ENCODE peak calls at places on chromosome 7, in four cellular contexts. E is uterus, O is endodermal cell, S is lower lobe of right lung. T is an unnamed sample.

GRCh38 chr7:138842111-138842510 is 44.1 kb upstream of the ATP6V0A4 start:
- DNase-seq in E (no peak), O (peak; percentile 81), S (no peak), T (no peak)

GRCh38 chr7:102044984-102045673 is 227.7 kb downstream of the CUX1 start:
- DNase-seq in E (peak; percentile 64), O (no peak), S (peak; percentile 66), T (peak; percentile 48)

GRCh38 chr7:159019111-159019510 is 125.6 kb downstream of the VIPR2 start:
- DNase-seq in E (no peak), O (no peak), S (no peak), T (peak; percentile 9)

GRCh38 chr7:51224811-51225581 is 91.6 kb downstream of the COBL start:
- DNase-seq in E (no peak), O (peak; percentile 84), S (peak; percentile 72), T (no peak)

GRCh38 chr7:138564365-138564764 is 104.3 kb downstream of the TRIM24 start:
- DNase-seq in E (no peak), O (no peak), S (no peak), T (no peak)

GRCh38 chr7:128108641-128109423 is 77.6 kb upstream of the LRRC4 start:
- DNase-seq in E (no peak), O (no peak), S (no peak), T (peak; percentile 26)

GRCh38 chr7:96088579-96088978 is 233.3 kb downstream of the SLC25A13 start:
- DNase-seq in E (no peak), O (no peak), S (no peak), T (no peak)

GRCh38 chr7:148735141-148735540 is 36.4 kb downstream of the CUL1 start:
- DNase-seq in E (no peak), O (no peak), S (no peak), T (no peak)

GRCh38 chr7:35032166-35032565 is 5.1 kb downstream of the DPY19L1 start:
- DNase-seq in E (no peak), O (no peak), S (no peak), T (no peak)

GRCh38 chr7:2698581-2699288 is 10.7 kb downstream of the AMZ1 start:
- DNase-seq in E (no peak), O (peak; percentile 41), S (no peak), T (no peak)

GRCh38 chr7:7768977-7769376 is 50.6 kb upstream of the RPA3 start:
- DNase-seq in E (no peak), O (no peak), S (no peak), T (no peak)

GRCh38 chr7:18684899-18685298 is 189.3 kb downstream of the HDAC9 start:
- DNase-seq in E (no peak), O (no peak), S (no peak), T (no peak)

GRCh38 chr7:1030444-1031070 is 13.8 kb upstream of the GPR146 start:
- DNase-seq in E (no peak), O (no peak), S (no peak), T (no peak)

GRCh38 chr7:3754488-3755365 is 453.7 kb downstream of the SDK1 start:
- DNase-seq in E (no peak), O (peak; percentile 70), S (no peak), T (peak; percentile 60)

GRCh38 chr7:50450691-50451051 is 521 bp upstream of the FIGNL1 start:
- DNase-seq in E (no peak), O (peak; percentile 55), S (peak; percentile 61), T (no peak)

GRCh38 chr7:35513828-35514227 is 181.1 kb downstream of the HERPUD2 start:
- DNase-seq in E (no peak), O (no peak), S (no peak), T (no peak)

GRCh38 chr7:20666444-20666843 is 51.0 kb downstream of the ABCB5 start:
- DNase-seq in E (no peak), O (no peak), S (no peak), T (no peak)

GRCh38 chr7:70542750-70543376 is 589.1 kb upstream of the GALNT17 start:
- DNase-seq in E (no peak), O (no peak), S (no peak), T (no peak)

GRCh38 chr7:95669513-95669912 is 73.2 kb upstream of the PDK4 start:
- DNase-seq in E (no peak), O (no peak), S (no peak), T (no peak)

GRCh38 chr7:84113906-84114875 is 80.4 kb downstream of the SEMA3A start:
- DNase-seq in E (no peak), O (no peak), S (no peak), T (no peak)

GRCh38 chr7:35801392-35802101 is 690 bp downstream of the SEPTIN7 start:
- DNase-seq in E (peak; percentile 60), O (peak; percentile 87), S (peak; percentile 83), T (peak; percentile 72)

GRCh38 chr7:158759245-158759614 is 54.6 kb upstream of the NCAPG2 start:
- DNase-seq in E (no peak), O (no peak), S (no peak), T (no peak)

GRCh38 chr7:156656598-156656997 is 16.0 kb downstream of the RNF32 start:
- DNase-seq in E (no peak), O (peak; percentile 59), S (no peak), T (no peak)

GRCh38 chr7:107703872-107704271 is 40.1 kb upstream of the CBLL1 start:
- DNase-seq in E (no peak), O (no peak), S (no peak), T (no peak)

GRCh38 chr7:164882-165660 is 27.3 kb upstream of the FAM20C start:
- DNase-seq in E (no peak), O (no peak), S (peak; percentile 38), T (peak; percentile 43)

GRCh38 chr7:30322656-30323355 is 38.4 kb downstream of the ZNRF2 start:
- DNase-seq in E (no peak), O (no peak), S (no peak), T (no peak)

GRCh38 chr7:97198596-97198995 is 81.1 kb downstream of the SDHAF3 start:
- DNase-seq in E (no peak), O (no peak), S (no peak), T (no peak)

GRCh38 chr7:152899482-152900166 is 140.1 kb downstream of the ACTR3B start:
- DNase-seq in E (no peak), O (no peak), S (peak; percentile 76), T (no peak)

GRCh38 chr7:152897401-152897800 is 137.8 kb downstream of the ACTR3B start:
- DNase-seq in E (no peak), O (no peak), S (no peak), T (no peak)

GRCh38 chr7:152896217-152896616 is 136.7 kb downstream of the ACTR3B start:
- DNase-seq in E (no peak), O (no peak), S (no peak), T (no peak)

GRCh38 chr7:152902054-152902453 is 142.5 kb downstream of the ACTR3B start:
- DNase-seq in E (no peak), O (no peak), S (no peak), T (no peak)

GRCh38 chr7:152899004-152899403 is 139.5 kb downstream of the ACTR3B start:
- DNase-seq in E (no peak), O (no peak), S (no peak), T (no peak)
- H3K27ac ChIP-seq in E (no peak overlapping the region), O (no peak overlapping the region), S (no peak overlapping the region), T (no peak overlapping the region)

DNA sequence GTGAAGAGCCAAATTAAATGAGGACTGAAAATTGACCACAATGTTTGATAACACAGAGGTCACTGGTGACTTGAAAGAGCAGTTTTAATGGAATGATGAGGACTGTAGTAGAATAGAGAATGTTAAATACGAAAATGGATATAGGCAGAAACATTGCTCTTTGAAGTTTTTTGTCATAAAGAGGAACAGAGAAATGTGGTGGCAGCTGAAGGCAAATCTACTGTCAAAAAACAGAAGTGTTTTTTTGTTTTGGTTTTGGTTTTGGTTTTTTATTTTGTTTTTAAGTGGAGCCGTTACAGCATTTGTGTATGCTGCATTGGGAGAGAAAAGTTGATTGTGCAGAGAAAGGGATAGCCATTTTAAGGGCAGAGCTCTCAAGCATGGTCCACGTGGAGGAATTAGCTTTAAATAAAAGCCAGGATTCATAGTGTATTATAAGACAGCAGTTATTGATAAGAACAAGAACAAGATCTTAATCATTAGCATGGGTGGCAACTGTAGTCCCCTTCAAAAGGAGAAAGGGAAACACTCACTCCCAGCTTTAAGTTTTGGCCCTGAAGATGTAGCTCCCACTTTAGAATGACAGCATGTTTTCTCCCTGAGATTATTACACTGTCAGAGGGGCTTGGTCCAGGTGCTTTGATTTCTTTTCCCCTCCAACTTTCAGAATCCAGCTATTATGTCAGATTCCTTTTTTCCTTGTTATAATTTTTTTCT is 156.7 kb upstream of the BET1 start:
- DNase-seq in E (no peak), O (no peak), S (no peak), T (no peak)
- H3K4me3 ChIP-seq in E (no peak overlapping the region), O (no peak overlapping the region), S (peak overlapping the region; percentile 3), T (no peak overlapping the region)

GRCh38 chr7:132935608-132936007 is 146.3 kb downstream of the CHCHD3 start:
- DNase-seq in E (no peak), O (no peak), S (no peak), T (no peak)

GRCh38 chr7:132932321-132933075 is 149.4 kb downstream of the CHCHD3 start:
- DNase-seq in E (no peak), O (peak; percentile 64), S (no peak), T (no peak)

GRCh38 chr7:132933076-132933466 is 148.8 kb downstream of the CHCHD3 start:
- DNase-seq in E (no peak), O (no peak), S (no peak), T (no peak)

GRCh38 chr7:132934017-132934416 is 147.9 kb downstream of the CHCHD3 start:
- DNase-seq in E (no peak), O (no peak), S (no peak), T (no peak)

GRCh38 chr7:132930881-132931280 is 151.0 kb downstream of the CHCHD3 start:
- DNase-seq in E (no peak), O (peak; percentile 64), S (no peak), T (no peak)
- TF ChIP-seq CTCF in E (no peak), O (peak; percentile 79), S (peak; percentile 28), T (peak; percentile 49)

DNA sequence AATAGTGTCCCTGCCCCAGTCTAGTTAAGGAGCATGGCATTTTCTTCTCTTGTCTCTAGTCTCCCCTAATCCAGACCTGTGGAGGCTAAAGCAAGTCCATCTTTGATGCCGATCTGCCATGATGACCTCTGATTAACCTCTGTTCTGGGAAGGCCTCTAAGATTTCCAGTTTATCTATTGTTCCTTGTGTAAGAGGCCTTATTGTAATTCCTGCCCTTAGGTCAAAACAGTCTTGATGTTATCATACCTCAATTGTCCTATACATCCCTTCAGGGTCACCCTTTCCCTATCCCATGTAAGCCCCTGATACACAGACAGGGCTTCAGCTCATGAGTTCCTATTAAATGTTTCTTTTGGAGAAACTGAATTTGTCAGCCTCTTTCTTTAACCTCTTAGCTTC is 4.9 kb upstream of the ZMIZ2 start:
- DNase-seq in E (no peak), O (no peak), S (no peak), T (no peak)
- H3K27ac ChIP-seq in E (no peak overlapping the region), O (no peak overlapping the region), S (no peak overlapping the region), T (no peak overlapping the region)